ENCODE peak calls at places on chromosome 6, in nine cellular contexts. X, S, P, E, O, G, M, C and H are unnamed samples.

GRCh38 chr6:137625808-137626207 is 131.6 kb upstream of the OLIG3 start:
- DNase-seq in X (no peak), S (no peak), P (no peak), E (no peak), O (no peak), G (no peak), M (no peak), C (no peak), H (no peak)

GRCh38 chr6:108921547-108922331 is 73.5 kb downstream of the ARMC2 start:
- DNase-seq in X (no peak), S (peak), P (no peak), E (peak), O (no peak), G (no peak), M (no peak), C (no peak), H (no peak)

GRCh38 chr6:126170875-126171489 is 168.9 kb upstream of the CENPW start:
- DNase-seq in X (no peak), S (no peak), P (peak), E (no peak), O (peak), G (no peak), M (no peak), C (no peak), H (no peak)

GRCh38 chr6:19446570-19446969 is 390.6 kb upstream of the ID4 start:
- DNase-seq in X (no peak), S (no peak), P (no peak), E (no peak), O (no peak), G (no peak), M (no peak), C (no peak), H (no peak)

GRCh38 chr6:149458196-149458595 is 26.6 kb downstream of the ZC3H12D start:
- DNase-seq in X (no peak), S (no peak), P (no peak), E (no peak), O (no peak), G (no peak), M (no peak), C (no peak), H (no peak)

GRCh38 chr6:9657994-9658393 is 756.9 kb downstream of the TFAP2A start:
- DNase-seq in X (no peak), S (no peak), P (no peak), E (no peak), O (no peak), G (no peak), M (no peak), C (no peak), H (no peak)

GRCh38 chr6:29763491-29764289 is 40.5 kb downstream of the HLA-F start:
- DNase-seq in X (no peak), S (no peak), P (no peak), E (no peak), O (no peak), G (no peak), M (no peak), C (no peak), H (no peak)

GRCh38 chr6:107318100-107318736 is 141.1 kb downstream of the PDSS2 start:
- DNase-seq in X (no peak), S (no peak), P (peak), E (peak), O (peak), G (no peak), M (peak), C (peak), H (peak)

GRCh38 chr6:62978920-62979319 is 232.3 kb upstream of the FKBP1C start:
- DNase-seq in X (no peak), S (no peak), P (no peak), E (no peak), O (no peak), G (no peak), M (no peak), C (no peak), H (no peak)

GRCh38 chr6:143936986-143937765 is 70.9 kb downstream of the PLAGL1 start:
- DNase-seq in X (no peak), S (no peak), P (no peak), E (no peak), O (no peak), G (no peak), M (no peak), C (no peak), H (no peak)

GRCh38 chr6:110295451-110296145 is 62.6 kb downstream of the METTL24 start:
- DNase-seq in X (no peak), S (no peak), P (no peak), E (no peak), O (no peak), G (no peak), M (no peak), C (no peak), H (no peak)

GRCh38 chr6:104201557-104201956 is 658.2 kb downstream of the HACE1 start:
- DNase-seq in X (no peak), S (no peak), P (no peak), E (no peak), O (no peak), G (no peak), M (no peak), C (no peak), H (no peak)

GRCh38 chr6:170429457-170429856 is 122.9 kb downstream of the FAM120B start:
- DNase-seq in X (no peak), S (no peak), P (no peak), E (no peak), O (no peak), G (no peak), M (no peak), C (no peak), H (no peak)

GRCh38 chr6:102736941-102737368 is 1343.4 kb downstream of the GRIK2 start:
- DNase-seq in X (no peak), S (no peak), P (no peak), E (no peak), O (no peak), G (no peak), M (no peak), C (no peak), H (no peak)

GRCh38 chr6:88982720-88983119 is 19.3 kb upstream of the RNGTT start:
- DNase-seq in X (no peak), S (peak), P (no peak), E (peak), O (peak), G (no peak), M (peak), C (peak), H (peak)

GRCh38 chr6:161226005-161226964 is 47.6 kb downstream of the AGPAT4 start:
- DNase-seq in X (no peak), S (no peak), P (no peak), E (no peak), O (peak), G (no peak), M (no peak), C (no peak), H (no peak)

GRCh38 chr6:6968357-6968730 is 139.4 kb upstream of the RREB1 start:
- DNase-seq in X (no peak), S (no peak), P (peak), E (no peak), O (peak), G (no peak), M (no peak), C (no peak), H (no peak)

GRCh38 chr6:40390144-40390800 is 196.9 kb downstream of the LRFN2 start:
- DNase-seq in X (no peak), S (no peak), P (no peak), E (no peak), O (no peak), G (no peak), M (no peak), C (no peak), H (no peak)

GRCh38 chr6:101011165-101011564 is 130.0 kb upstream of the ASCC3 start:
- DNase-seq in X (no peak), S (no peak), P (peak), E (no peak), O (no peak), G (no peak), M (no peak), C (no peak), H (no peak)

GRCh38 chr6:108837236-108837971 is 10.8 kb upstream of the ARMC2 start:
- DNase-seq in X (no peak), S (no peak), P (no peak), E (no peak), O (peak), G (no peak), M (no peak), C (no peak), H (no peak)

GRCh38 chr6:54094837-54095236 is 16.4 kb upstream of the MLIP start:
- DNase-seq in X (no peak), S (no peak), P (no peak), E (no peak), O (no peak), G (no peak), M (no peak), C (no peak), H (no peak)

GRCh38 chr6:129683606-129684322 is 26.2 kb downstream of the ARHGAP18 start:
- DNase-seq in X (no peak), S (peak), P (peak), E (peak), O (peak), G (peak), M (peak), C (peak), H (peak)

GRCh38 chr6:3061501-3061941 is 6.8 kb upstream of the RIPK1 start:
- DNase-seq in X (no peak), S (no peak), P (no peak), E (no peak), O (peak), G (no peak), M (no peak), C (no peak), H (no peak)

GRCh38 chr6:38262041-38262440 is 377.7 kb downstream of the BTBD9 start:
- DNase-seq in X (no peak), S (no peak), P (no peak), E (no peak), O (no peak), G (no peak), M (no peak), C (no peak), H (no peak)

GRCh38 chr6:72825265-72825918 is 203.5 kb downstream of the KCNQ5 start:
- DNase-seq in X (no peak), S (no peak), P (no peak), E (no peak), O (no peak), G (no peak), M (no peak), C (no peak), H (no peak)

GRCh38 chr6:118542184-118542952 is 5.7 kb upstream of the PLN start:
- DNase-seq in X (no peak), S (no peak), P (no peak), E (no peak), O (no peak), G (no peak), M (no peak), C (no peak), H (no peak)

GRCh38 chr6:150149146-150149545 is 6.3 kb downstream of the PPP1R14C start:
- DNase-seq in X (no peak), S (no peak), P (no peak), E (no peak), O (no peak), G (no peak), M (no peak), C (no peak), H (no peak)

GRCh38 chr6:31737315-31738047 is 1.2 kb upstream of the CLIC1 start:
- DNase-seq in X (no peak), S (no peak), P (peak), E (no peak), O (no peak), G (no peak), M (no peak), C (no peak), H (no peak)

GRCh38 chr6:44224978-44225330 is 1.6 kb downstream of the SLC29A1 start:
- DNase-seq in X (no peak), S (no peak), P (no peak), E (no peak), O (no peak), G (no peak), M (no peak), C (no peak), H (no peak)

GRCh38 chr6:44222486-44222986 is 859 bp upstream of the SLC29A1 start:
- DNase-seq in X (no peak), S (no peak), P (no peak), E (peak), O (no peak), G (no peak), M (no peak), C (no peak), H (no peak)

GRCh38 chr6:44222987-44223470 is 366 bp upstream of the SLC29A1 start:
- DNase-seq in X (no peak), S (no peak), P (no peak), E (no peak), O (peak), G (no peak), M (no peak), C (no peak), H (no peak)

GRCh38 chr6:44224154-44224977 is 971 bp downstream of the SLC29A1 start:
- DNase-seq in X (no peak), S (no peak), P (no peak), E (peak), O (peak), G (no peak), M (no peak), C (no peak), H (no peak)

DNA sequence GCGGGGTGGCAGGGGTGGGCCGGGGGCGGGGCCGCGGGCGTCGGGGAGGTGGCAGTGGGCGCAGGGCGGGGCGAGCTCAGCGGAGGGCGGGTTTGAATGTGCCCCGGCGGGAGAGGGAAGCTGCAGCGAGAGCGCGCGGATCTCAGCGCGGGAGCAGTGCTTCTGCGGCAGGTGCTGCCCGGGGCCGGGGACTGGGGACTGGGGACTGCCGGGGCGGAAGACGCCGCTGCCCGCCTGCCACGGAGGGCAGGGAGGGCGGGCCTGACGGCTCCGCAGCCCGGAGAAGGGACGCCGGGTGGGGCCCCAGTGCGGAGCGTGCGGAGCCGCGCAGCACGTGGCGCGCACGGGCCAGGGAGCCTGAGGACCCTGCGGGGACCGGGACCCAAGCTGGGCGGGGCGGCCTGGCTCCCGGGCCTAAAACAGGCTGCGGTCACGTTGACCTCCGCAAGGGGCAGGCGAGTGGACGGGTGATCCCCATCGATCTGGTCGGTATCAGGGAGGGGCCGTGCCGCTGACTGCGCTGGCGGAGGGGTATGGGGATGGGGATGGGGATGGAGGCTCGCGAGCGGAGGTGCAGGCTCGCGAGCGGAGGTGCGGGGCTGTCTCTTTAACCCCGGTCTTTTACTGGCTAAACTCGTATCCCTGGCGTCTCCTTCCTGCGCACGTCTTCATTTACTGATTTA is at the start of gene SLC29A1:
- DNase-seq in X (peak), S (peak), P (peak), E (peak), O (peak), G (no peak), M (no peak), C (peak), H (peak)
- TF ChIP-seq POLR2A in X (no peak), S (no peak), P (no peak), E (peak), O (peak), G (no peak), M (peak), C (peak), H (no peak)

DNA sequence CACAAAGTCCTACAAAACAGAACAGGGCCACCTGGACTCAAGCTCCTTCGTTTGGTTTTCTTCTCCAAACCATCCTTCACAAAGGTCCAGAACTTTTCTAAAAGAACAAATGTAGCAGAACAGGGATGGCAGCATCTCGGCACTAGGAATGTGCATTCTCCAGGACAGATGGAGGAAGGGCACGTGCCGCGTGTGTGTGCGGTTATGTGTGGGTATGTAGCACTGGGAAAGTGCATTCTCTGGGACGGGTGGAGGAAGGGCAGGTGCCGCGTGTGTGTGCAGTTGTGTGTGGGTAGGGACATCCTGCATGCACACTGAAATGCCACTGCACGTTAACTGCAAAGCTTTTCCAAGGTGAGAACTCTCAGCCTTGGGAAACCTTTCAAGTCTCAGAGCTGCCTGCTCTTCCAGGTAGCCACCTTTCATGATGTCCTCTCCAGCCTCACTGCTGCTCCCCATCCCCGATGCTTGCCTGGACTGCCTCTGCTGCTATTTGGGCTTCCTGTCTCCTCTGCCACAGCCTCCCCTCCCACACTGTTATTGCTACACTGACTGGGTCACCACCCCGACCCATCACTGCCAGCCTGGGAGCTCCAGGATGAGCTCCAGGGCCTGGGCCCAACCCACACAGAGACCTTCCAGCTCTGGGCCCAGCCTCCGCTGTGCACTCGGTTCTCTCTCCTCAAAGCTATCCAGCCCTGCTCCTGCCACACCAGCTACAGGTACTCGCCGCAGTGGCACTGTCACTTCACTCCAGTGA is 47.6 kb downstream of the EZR start:
- DNase-seq in X (no peak), S (no peak), P (no peak), E (no peak), O (no peak), G (no peak), M (no peak), C (no peak), H (no peak)
- TF ChIP-seq POLR2A in X (no peak), S (no peak), P (no peak), E (no peak), O (no peak), G (no peak), M (no peak), C (no peak), H (no peak)

DNA sequence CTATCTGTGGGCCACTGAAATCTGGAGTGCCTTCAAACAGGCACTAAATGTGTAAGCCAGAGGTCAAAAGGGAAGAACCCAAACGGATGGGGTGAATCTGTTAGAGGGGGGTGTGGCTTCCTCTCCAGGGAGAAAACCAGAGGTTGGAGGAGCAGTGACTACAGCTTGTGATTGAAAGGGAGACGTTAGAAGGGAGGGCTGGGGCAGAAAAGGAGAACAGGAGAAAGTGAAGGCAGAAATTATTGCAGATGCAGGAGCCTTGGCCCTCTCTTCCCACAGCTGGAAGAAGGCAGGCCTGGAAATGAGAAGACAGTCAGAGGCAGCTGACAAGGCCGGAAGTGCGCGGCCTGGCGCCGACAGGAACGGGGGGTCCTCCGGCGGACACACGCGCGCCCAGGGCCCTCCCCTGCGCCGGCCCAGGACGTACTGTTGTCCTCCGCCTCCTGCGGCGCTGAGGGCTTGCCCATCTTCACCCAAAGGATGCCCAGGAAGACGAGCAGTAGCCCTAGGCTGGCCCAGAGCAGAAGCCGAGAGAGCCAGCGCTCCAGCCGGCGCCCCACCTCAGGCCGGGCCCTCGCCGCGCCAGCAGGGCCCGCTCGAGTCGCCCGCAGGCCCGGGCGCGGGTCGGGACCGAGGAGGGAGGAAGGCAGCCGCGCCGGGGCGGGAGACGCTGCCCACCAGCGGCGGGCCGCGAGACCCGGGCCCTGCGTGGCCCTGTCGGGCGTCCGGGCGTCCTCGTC is 806 bp downstream of the LEMD2 start:
- DNase-seq in X (peak), S (peak), P (peak), E (peak), O (peak), G (peak), M (peak), C (peak), H (peak)
- TF ChIP-seq POLR2A in X (peak), S (no peak), P (peak), E (peak), O (no peak), G (no peak), M (peak), C (peak), H (no peak)

DNA sequence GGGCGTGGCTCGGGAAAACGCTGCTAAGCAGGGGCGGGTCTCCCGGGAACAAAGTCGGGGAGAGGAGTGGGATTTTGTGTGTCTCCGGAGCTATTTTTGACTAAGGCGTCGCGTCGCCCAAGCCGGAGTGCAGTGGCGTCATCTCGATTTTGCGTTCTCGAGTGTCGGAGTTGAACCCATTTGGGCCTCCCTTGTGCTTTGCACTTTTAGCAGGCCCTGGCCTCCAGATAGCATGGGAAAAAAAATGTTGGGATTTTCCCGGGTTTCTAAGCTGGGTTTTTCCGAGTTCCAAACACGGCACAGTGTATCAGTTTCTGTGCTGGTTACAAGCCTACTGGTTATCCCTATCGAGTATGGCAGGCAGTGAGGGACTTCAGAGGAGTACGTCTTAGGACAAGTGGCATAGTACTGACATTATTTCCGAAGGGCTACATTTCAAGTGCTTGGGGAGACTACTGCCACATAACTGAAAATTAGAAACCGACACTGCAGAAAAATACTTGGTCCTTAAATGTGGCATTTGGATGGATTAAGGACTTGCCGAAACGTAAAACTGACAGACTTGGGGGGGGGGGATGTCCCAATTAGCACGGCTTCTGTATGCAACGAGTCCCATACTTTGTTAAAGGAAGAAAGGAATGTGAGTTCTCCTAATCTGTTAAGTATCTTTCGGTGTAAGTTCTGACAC is 70.1 kb downstream of the HFE start:
- DNase-seq in X (peak), S (peak), P (peak), E (peak), O (peak), G (no peak), M (no peak), C (no peak), H (peak)
- TF ChIP-seq POLR2A in X (peak), S (peak), P (peak), E (no peak), O (peak), G (peak), M (peak), C (peak), H (peak)

GRCh38 chr6:44312901-44313788 is at the start of gene AARS2:
- DNase-seq in X (peak), S (peak), P (peak), E (peak), O (peak), G (peak), M (peak), C (peak), H (peak)
- TF ChIP-seq POLR2A in X (peak), S (peak), P (peak), E (peak), O (peak), G (no peak), M (peak), C (peak), H (no peak)